ENCODE peak calls at places on chromosomes 12 and 14, in four cellular contexts. One of them, this sample, is unnamed.

GRCh38 chr14:50829472-50830043 is 1.4 kb downstream of the NIN start:
- DNase-seq in non-pigmented ciliary epithelial cell: no peak
- DNase-seq in astrocyte of the spinal cord: no peak
- DNase-seq in mucosa of gallbladder: no peak
- DNase-seq in this sample: no peak

GRCh38 chr12:131428086-131428685 is 282.7 kb upstream of the SFSWAP start:
- DNase-seq in non-pigmented ciliary epithelial cell: no peak
- DNase-seq in astrocyte of the spinal cord: no peak
- DNase-seq in mucosa of gallbladder: no peak
- DNase-seq in this sample: no peak

GRCh38 chr12:63276537-63277365 is 125.8 kb upstream of the AVPR1A start:
- DNase-seq in non-pigmented ciliary epithelial cell: no peak
- DNase-seq in astrocyte of the spinal cord: peak; percentile 33
- DNase-seq in mucosa of gallbladder: peak; percentile 39
- DNase-seq in this sample: peak; percentile 37

GRCh38 chr12:118743896-118744700 is 237.2 kb upstream of the SRRM4 start:
- DNase-seq in non-pigmented ciliary epithelial cell: no peak
- DNase-seq in astrocyte of the spinal cord: no peak
- DNase-seq in mucosa of gallbladder: no peak
- DNase-seq in this sample: no peak

GRCh38 chr12:94286580-94287244 is 138.3 kb downstream of the PLXNC1 start:
- DNase-seq in non-pigmented ciliary epithelial cell: no peak
- DNase-seq in astrocyte of the spinal cord: no peak
- DNase-seq in mucosa of gallbladder: no peak
- DNase-seq in this sample: no peak

GRCh38 chr12:26031318-26031717 is 72.8 kb downstream of the RASSF8 start:
- DNase-seq in non-pigmented ciliary epithelial cell: no peak
- DNase-seq in astrocyte of the spinal cord: no peak
- DNase-seq in mucosa of gallbladder: no peak
- DNase-seq in this sample: no peak

GRCh38 chr14:69048456-69048855 is 69.4 kb upstream of the ACTN1 start:
- DNase-seq in non-pigmented ciliary epithelial cell: no peak
- DNase-seq in astrocyte of the spinal cord: no peak
- DNase-seq in mucosa of gallbladder: peak; percentile 39
- DNase-seq in this sample: no peak

GRCh38 chr14:98131406-98131805 is 1140.6 kb downstream of the BCL11B start:
- DNase-seq in non-pigmented ciliary epithelial cell: no peak
- DNase-seq in astrocyte of the spinal cord: no peak
- DNase-seq in mucosa of gallbladder: no peak
- DNase-seq in this sample: no peak

GRCh38 chr12:72602616-72603015 is 330.4 kb downstream of the TRHDE start:
- DNase-seq in non-pigmented ciliary epithelial cell: no peak
- DNase-seq in astrocyte of the spinal cord: peak; percentile 14
- DNase-seq in mucosa of gallbladder: no peak
- DNase-seq in this sample: no peak

GRCh38 chr14:65281991-65282908 is 130.3 kb upstream of the FUT8 start:
- DNase-seq in non-pigmented ciliary epithelial cell: peak; percentile 72
- DNase-seq in astrocyte of the spinal cord: peak; percentile 75
- DNase-seq in mucosa of gallbladder: no peak
- DNase-seq in this sample: peak; percentile 36

GRCh38 chr14:61498811-61499210 is 177.4 kb downstream of the PRKCH start:
- DNase-seq in non-pigmented ciliary epithelial cell: no peak
- DNase-seq in astrocyte of the spinal cord: no peak
- DNase-seq in mucosa of gallbladder: no peak
- DNase-seq in this sample: no peak

GRCh38 chr12:116631619-116632018 is 72.4 kb downstream of the MAP1LC3B2 start:
- DNase-seq in non-pigmented ciliary epithelial cell: no peak
- DNase-seq in astrocyte of the spinal cord: no peak
- DNase-seq in mucosa of gallbladder: no peak
- DNase-seq in this sample: no peak

GRCh38 chr14:50173891-50174290 is 57.5 kb downstream of the SOS2 start:
- DNase-seq in non-pigmented ciliary epithelial cell: no peak
- DNase-seq in astrocyte of the spinal cord: peak; percentile 32
- DNase-seq in mucosa of gallbladder: no peak
- DNase-seq in this sample: no peak

This sample was measured in foreskin melanocyte.